ENCODE peak calls at places on chromosomes 12 and 14, in five cellular contexts. H is dorsolateral prefrontal cortex, B is fibroblast of villous mesenchyme, S is lower leg skin, T is endothelial cell of umbilical vein. M is an unnamed sample.

GRCh38 chr14:37270629-37271028 is 72.9 kb downstream of the MIPOL1 start:
- DNase-seq in H (no peak), T (peak), B (no peak), S (no peak), M (no peak)

GRCh38 chr12:6827982-6828670 is at the start of gene P3H3:
- DNase-seq in S (no peak), T (peak), H (no peak), B (peak), M (peak)

GRCh38 chr14:31884776-31885379 is 192.2 kb upstream of the ARHGAP5 start:
- DNase-seq in B (no peak), T (no peak), H (no peak), S (no peak), M (peak)

GRCh38 chr14:45377201-45377600 is 124.2 kb upstream of the MIS18BP1 start:
- DNase-seq in B (no peak), S (no peak), H (no peak), T (no peak), M (no peak)

GRCh38 chr12:75684678-75685620 is 173.5 kb upstream of the KRR1 start:
- DNase-seq in T (no peak), S (no peak), B (peak), H (no peak), M (peak)

GRCh38 chr12:52324068-52324444 is 2.9 kb upstream of the KRT83 start:
- DNase-seq in H (no peak), T (no peak), S (no peak), B (no peak), M (no peak)

GRCh38 chr12:46361667-46362034 is 10.9 kb downstream of the SLC38A2 start:
- DNase-seq in H (no peak), B (peak), S (no peak), T (no peak), M (peak)

GRCh38 chr12:6662602-6662905 is 365 bp downstream of the ING4 start:
- DNase-seq in S (no peak), T (no peak), H (no peak), B (no peak), M (no peak)

GRCh38 chr12:9761407-9761736 is 671 bp upstream of the CD69 start:
- DNase-seq in H (no peak), T (no peak), S (no peak), B (peak), M (no peak)

GRCh38 chr14:97120204-97121120 is 323.3 kb downstream of the VRK1 start:
- DNase-seq in S (no peak), T (no peak), B (no peak), H (no peak), M (no peak)

GRCh38 chr14:65210118-65210826 is 108.0 kb upstream of the MAX start:
- DNase-seq in S (no peak), B (peak), T (peak), H (no peak), M (peak)

GRCh38 chr14:55942826-55943225 is 175.4 kb upstream of the PELI2 start:
- DNase-seq in T (no peak), B (no peak), S (no peak), H (no peak), M (no peak)

GRCh38 chr14:104875811-104876210 is 10.7 kb downstream of the CEP170B start:
- DNase-seq in T (no peak), B (no peak), S (no peak), H (no peak), M (no peak)

GRCh38 chr12:102917026-102917787 is at the start of gene PAH:
- DNase-seq in B (no peak), T (no peak), H (no peak), S (no peak), M (no peak)

GRCh38 chr12:116135209-116135930 is 142.1 kb downstream of the MED13L start:
- DNase-seq in H (no peak), B (peak), T (peak), S (no peak), M (peak)

GRCh38 chr12:50120521-50120920 is 8.5 kb downstream of the COX14 start:
- DNase-seq in T (no peak), H (no peak), B (no peak), S (no peak), M (no peak)

GRCh38 chr12:51381226-51382079 is 9.8 kb downstream of the GALNT6 start:
- DNase-seq in T (peak), B (peak), H (no peak), S (no peak), M (peak)

GRCh38 chr14:21440857-21441256 is 15.1 kb downstream of the CHD8 start:
- DNase-seq in T (no peak), H (no peak), S (no peak), B (no peak), M (no peak)

GRCh38 chr12:124466200-124467128 is 100.9 kb downstream of the NCOR2 start:
- DNase-seq in H (no peak), T (peak), B (peak), S (no peak), M (peak)

DNA sequence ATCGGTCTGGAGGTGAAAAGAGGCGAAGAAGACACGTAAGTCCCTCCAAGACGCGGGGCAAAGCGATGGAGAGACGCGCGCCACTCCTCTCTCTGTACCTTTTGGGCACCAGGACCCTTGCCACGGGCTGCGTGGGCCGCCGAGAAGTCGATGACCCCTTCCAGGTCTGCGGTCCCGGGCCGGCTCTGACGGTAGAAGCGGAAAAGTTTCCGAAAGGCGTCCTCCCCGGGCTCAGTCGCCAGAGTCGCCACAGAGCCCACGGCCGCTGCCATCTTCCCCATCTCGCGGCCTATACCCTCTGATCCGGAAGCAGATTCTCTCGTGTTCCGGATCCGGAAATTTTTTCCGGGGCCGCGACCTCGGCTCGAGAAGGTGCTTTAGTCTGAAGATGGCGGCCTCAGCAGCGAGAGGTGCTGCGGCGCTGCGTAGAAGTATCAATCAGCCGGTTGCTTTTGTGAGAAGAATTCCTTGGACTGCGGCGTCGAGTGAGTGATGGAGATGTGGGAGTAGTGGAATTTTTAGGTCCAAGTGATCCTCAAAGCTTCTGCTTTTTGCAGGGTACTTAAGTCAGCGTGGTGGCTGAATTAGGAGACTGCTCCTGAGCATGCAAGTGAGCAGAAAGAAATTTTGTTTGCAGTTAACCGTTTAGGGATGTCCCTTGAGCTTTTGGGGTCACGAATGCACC is at the start of the genes ALKBH1 and SLIRP:
- DNase-seq in T (peak), H (peak), S (peak), B (peak), M (peak)
- TF ChIP-seq CTCF in T (no peak), H (no peak), S (no peak), B (no peak), M (no peak)

GRCh38 chr12:120625557-120626419 is 14.6 kb upstream of the CABP1 start:
- DNase-seq in S (no peak), B (no peak), H (no peak), T (no peak), M (no peak)

GRCh38 chr12:120630139-120630895 is 10.1 kb upstream of the CABP1 start:
- DNase-seq in H (peak), S (no peak), T (no peak), B (no peak), M (no peak)

GRCh38 chr12:120631097-120631496 is 9.3 kb upstream of the CABP1 start:
- DNase-seq in S (no peak), H (no peak), T (no peak), B (no peak), M (no peak)

DNA sequence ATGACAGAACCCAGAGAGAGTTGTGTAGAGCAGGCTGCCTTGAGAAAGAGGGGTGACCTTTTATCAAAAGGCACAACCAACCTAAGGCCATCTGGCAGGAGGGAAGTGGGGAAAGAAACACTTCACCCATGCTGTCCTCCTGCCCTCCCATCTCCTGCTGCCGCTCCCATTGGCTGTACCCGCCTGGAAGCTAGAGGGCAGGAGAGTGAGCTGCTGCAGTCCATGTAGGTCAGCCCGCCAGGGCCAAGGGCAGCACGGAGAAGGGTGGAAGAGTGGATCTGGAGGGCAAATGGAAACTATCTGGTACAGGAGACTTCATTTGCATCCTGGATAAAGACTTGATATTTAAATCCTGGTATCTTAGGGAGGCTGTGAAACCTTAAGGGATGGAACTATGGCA is 11.5 kb upstream of the CABP1 start:
- DNase-seq in S (no peak), B (no peak), T (no peak), H (no peak), M (no peak)
- TF ChIP-seq CTCF in S (no peak), B (no peak), T (no peak), H (no peak), M (peak)

DNA sequence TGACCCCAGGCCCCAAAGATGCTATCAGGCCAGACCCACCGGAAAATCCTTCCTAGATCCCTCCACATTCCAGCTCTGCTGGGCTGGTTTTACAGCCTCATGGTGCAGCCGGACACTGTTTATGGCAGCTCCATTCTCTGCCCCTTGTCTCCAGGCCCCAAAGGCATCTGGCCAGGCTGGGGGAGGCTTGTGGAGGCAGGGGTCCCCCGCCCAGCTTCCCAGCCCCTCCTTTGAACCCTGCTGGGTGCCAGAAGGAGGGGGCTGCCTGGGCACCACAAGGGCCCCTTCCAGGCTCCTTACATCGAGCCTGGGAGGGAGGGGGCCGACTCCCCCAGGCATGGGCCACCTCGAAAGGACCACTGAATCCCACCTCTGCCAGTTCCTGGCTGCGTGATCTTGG is 19.8 kb upstream of the SMUG1 start:
- DNase-seq in B (no peak), T (no peak), H (no peak), S (no peak), M (no peak)
- TF ChIP-seq CTCF in B (no peak), T (no peak), H (no peak), S (no peak), M (no peak)

GRCh38 chr14:92596328-92596943 is 82.9 kb downstream of the RIN3 start:
- DNase-seq in B (peak), H (no peak), T (no peak), S (no peak), M (no peak)
- TF ChIP-seq CTCF in B (peak), H (no peak), T (no peak), S (no peak), M (peak)

GRCh38 chr12:77161944-77162343 is 96.6 kb upstream of the E2F7 start:
- DNase-seq in H (no peak), B (no peak), T (no peak), S (no peak), M (no peak)
- TF ChIP-seq CTCF in H (no peak), B (no peak), T (no peak), S (no peak), M (no peak)

GRCh38 chr14:61428261-61428660 is 106.9 kb downstream of the PRKCH start:
- DNase-seq in S (no peak), T (no peak), B (no peak), H (no peak), M (no peak)
- TF ChIP-seq CTCF in S (no peak), T (no peak), B (no peak), H (no peak), M (no peak)

GRCh38 chr12:28583771-28584261 is 393.6 kb downstream of the CCDC91 start:
- DNase-seq in B (peak), S (no peak), H (no peak), T (no peak), M (peak)
- TF ChIP-seq CTCF in B (peak), S (no peak), H (no peak), T (no peak), M (peak)

DNA sequence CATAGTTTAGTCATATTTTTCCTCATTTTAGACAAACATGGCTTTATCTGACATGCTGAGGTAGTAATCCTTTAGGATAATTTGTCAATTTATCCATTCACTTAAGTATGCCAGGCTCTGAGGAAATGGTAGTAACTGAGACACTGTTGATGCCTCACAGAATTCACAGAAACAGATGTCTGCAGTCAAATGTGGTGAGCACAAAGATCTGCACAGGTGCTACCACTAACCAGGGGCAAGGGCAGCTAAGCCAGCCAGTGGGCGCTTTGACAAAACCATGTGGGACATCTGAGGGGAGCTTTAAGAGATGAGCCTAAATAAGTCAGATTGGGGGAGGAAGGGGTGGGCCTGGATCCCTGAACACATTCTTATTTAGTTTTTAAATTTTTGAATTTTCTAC is 37.8 kb downstream of the GRIP1 start:
- DNase-seq in H (no peak), B (no peak), T (no peak), S (no peak), M (no peak)
- TF ChIP-seq CTCF in H (no peak), B (no peak), T (no peak), S (no peak), M (no peak)

GRCh38 chr12:132561784-132562156 is 48.6 kb downstream of the LRCOL1 start:
- DNase-seq in S (no peak), H (no peak), T (no peak), B (no peak), M (no peak)
- TF ChIP-seq CTCF in S (no peak), H (no peak), T (peak), B (peak), M (peak)

M was measured in fibroblast of pulmonary artery.